ENCODE peak calls at places on chromosomes 11 and 22, in six cellular contexts. One of them, this sample, is unnamed.

GRCh38 chr22:50317178-50317577 is 9.6 kb downstream of the DENND6B start:
- DNase-seq in fibroblast of mammary gland: no peak
- DNase-seq in fibroblast of gingiva: no peak
- DNase-seq in cardiac fibroblast: no peak
- DNase-seq in EH: no peak
- DNase-seq in pulmonary artery endothelial cell: no peak
- DNase-seq in this sample: no peak

GRCh38 chr11:3169235-3169951 is 4.3 kb upstream of the OSBPL5 start:
- DNase-seq in cardiac fibroblast: peak; percentile 72
- DNase-seq in pulmonary artery endothelial cell: no peak
- DNase-seq in fibroblast of mammary gland: peak; percentile 75
- DNase-seq in fibroblast of gingiva: peak; percentile 63
- DNase-seq in EH: peak; percentile 86
- DNase-seq in this sample: peak; percentile 51

GRCh38 chr11:68579455-68579854 is 104.9 kb upstream of the GAL start:
- DNase-seq in fibroblast of gingiva: peak; percentile 36
- DNase-seq in fibroblast of mammary gland: peak; percentile 34
- DNase-seq in pulmonary artery endothelial cell: no peak
- DNase-seq in cardiac fibroblast: peak; percentile 53
- DNase-seq in EH: no peak
- DNase-seq in this sample: no peak

GRCh38 chr11:279040-279965 is 1.1 kb downstream of the NLRP6 start:
- DNase-seq in pulmonary artery endothelial cell: no peak
- DNase-seq in fibroblast of mammary gland: no peak
- DNase-seq in EH: no peak
- DNase-seq in cardiac fibroblast: no peak
- DNase-seq in fibroblast of gingiva: no peak
- DNase-seq in this sample: no peak

GRCh38 chr22:25563757-25564319 is 637 bp upstream of the GRK3 start:
- DNase-seq in EH: no peak
- DNase-seq in fibroblast of mammary gland: no peak
- DNase-seq in fibroblast of gingiva: no peak
- DNase-seq in pulmonary artery endothelial cell: no peak
- DNase-seq in cardiac fibroblast: no peak
- DNase-seq in this sample: no peak

GRCh38 chr22:48576333-48577013 is 1251.2 kb downstream of the BRD1 start:
- DNase-seq in pulmonary artery endothelial cell: no peak
- DNase-seq in cardiac fibroblast: no peak
- DNase-seq in fibroblast of gingiva: no peak
- DNase-seq in EH: no peak
- DNase-seq in fibroblast of mammary gland: no peak
- DNase-seq in this sample: peak; percentile 17

GRCh38 chr11:48043111-48043997 is 63.0 kb downstream of the PTPRJ start:
- DNase-seq in EH: no peak
- DNase-seq in pulmonary artery endothelial cell: no peak
- DNase-seq in cardiac fibroblast: no peak
- DNase-seq in fibroblast of gingiva: no peak
- DNase-seq in fibroblast of mammary gland: no peak
- DNase-seq in this sample: no peak

GRCh38 chr22:44046485-44047141 is 22.5 kb downstream of the PARVB start:
- DNase-seq in EH: no peak
- DNase-seq in fibroblast of gingiva: no peak
- DNase-seq in pulmonary artery endothelial cell: no peak
- DNase-seq in cardiac fibroblast: no peak
- DNase-seq in fibroblast of mammary gland: no peak
- DNase-seq in this sample: no peak

GRCh38 chr11:104694259-104695070 is 203.8 kb downstream of the CASP12 start:
- DNase-seq in cardiac fibroblast: peak; percentile 59
- DNase-seq in fibroblast of gingiva: no peak
- DNase-seq in EH: peak; percentile 7
- DNase-seq in fibroblast of mammary gland: peak; percentile 88
- DNase-seq in pulmonary artery endothelial cell: no peak
- DNase-seq in this sample: peak; percentile 1

GRCh38 chr11:68751331-68751856 is at the start of gene TESMIN:
- DNase-seq in fibroblast of gingiva: peak; percentile 33
- DNase-seq in EH: peak; percentile 85
- DNase-seq in fibroblast of mammary gland: peak; percentile 54
- DNase-seq in cardiac fibroblast: peak; percentile 64
- DNase-seq in pulmonary artery endothelial cell: peak; percentile 7
- DNase-seq in this sample: peak; percentile 49

GRCh38 chr11:69209936-69210659 is 54.4 kb downstream of the SMIM38 start:
- DNase-seq in EH: peak; percentile 27
- DNase-seq in fibroblast of gingiva: no peak
- DNase-seq in pulmonary artery endothelial cell: no peak
- DNase-seq in cardiac fibroblast: peak; percentile 4
- DNase-seq in fibroblast of mammary gland: no peak
- DNase-seq in this sample: no peak

GRCh38 chr11:64059339-64060176 is 23.8 kb downstream of the FLRT1 start:
- DNase-seq in pulmonary artery endothelial cell: no peak
- DNase-seq in fibroblast of mammary gland: no peak
- DNase-seq in fibroblast of gingiva: no peak
- DNase-seq in cardiac fibroblast: no peak
- DNase-seq in EH: no peak
- DNase-seq in this sample: no peak

GRCh38 chr22:39514373-39514973 is 5.9 kb upstream of the ATF4 start:
- DNase-seq in fibroblast of mammary gland: peak; percentile 44
- DNase-seq in pulmonary artery endothelial cell: no peak
- DNase-seq in fibroblast of gingiva: no peak
- DNase-seq in EH: peak; percentile 55
- DNase-seq in cardiac fibroblast: peak; percentile 65
- DNase-seq in this sample: peak; percentile 51

GRCh38 chr22:49973018-49973965 is 12.7 kb downstream of the PIM3 start:
- DNase-seq in cardiac fibroblast: peak; percentile 25
- DNase-seq in EH: no peak
- DNase-seq in pulmonary artery endothelial cell: no peak
- DNase-seq in fibroblast of mammary gland: no peak
- DNase-seq in fibroblast of gingiva: peak; percentile 40
- DNase-seq in this sample: no peak

GRCh38 chr11:68099474-68100405 is 21.4 kb downstream of the CHKA start:
- DNase-seq in fibroblast of mammary gland: no peak
- DNase-seq in EH: no peak
- DNase-seq in fibroblast of gingiva: no peak
- DNase-seq in pulmonary artery endothelial cell: peak; percentile 51
- DNase-seq in cardiac fibroblast: no peak
- DNase-seq in this sample: peak; percentile 91

GRCh38 chr11:93974759-93975158 is 46.4 kb upstream of the HEPHL1 start:
- DNase-seq in EH: no peak
- DNase-seq in pulmonary artery endothelial cell: no peak
- DNase-seq in fibroblast of gingiva: no peak
- DNase-seq in fibroblast of mammary gland: no peak
- DNase-seq in cardiac fibroblast: no peak
- DNase-seq in this sample: no peak

GRCh38 chr11:108289699-108290098 is 66.8 kb downstream of the ATM start:
- DNase-seq in fibroblast of mammary gland: no peak
- DNase-seq in fibroblast of gingiva: no peak
- DNase-seq in EH: no peak
- DNase-seq in pulmonary artery endothelial cell: no peak
- DNase-seq in cardiac fibroblast: no peak
- DNase-seq in this sample: no peak

This sample was measured in dermis microvascular lymphatic vessel endothelial cell.